ENCODE peak calls at places on chromosomes 12 and 14, in nine cellular contexts. One of them, this sample, is unnamed.

GRCh38 chr12:115998119-115998633 is 279.3 kb downstream of the MED13L start:
- DNase-seq in GM23338: peak
- DNase-seq in transverse colon: peak
- DNase-seq in right lobe of liver: no peak
- DNase-seq in Peyer's patch: peak
- DNase-seq in coronary artery: no peak
- DNase-seq in CD4-positive, CD25-positive, alpha-beta regulatory T cell: peak
- DNase-seq in aorta: no peak
- DNase-seq in HepG2: peak
- DNase-seq in this sample: peak

GRCh38 chr12:14664434-14665023 is 31.9 kb downstream of the GUCY2C start:
- DNase-seq in GM23338: peak
- DNase-seq in transverse colon: peak
- DNase-seq in right lobe of liver: no peak
- DNase-seq in Peyer's patch: peak
- DNase-seq in coronary artery: no peak
- DNase-seq in CD4-positive, CD25-positive, alpha-beta regulatory T cell: peak
- DNase-seq in aorta: no peak
- DNase-seq in HepG2: peak
- DNase-seq in this sample: peak

GRCh38 chr12:14138495-14138894 is 157.1 kb upstream of the GRIN2B start:
- DNase-seq in GM23338: peak
- DNase-seq in transverse colon: no peak
- DNase-seq in right lobe of liver: no peak
- DNase-seq in Peyer's patch: no peak
- DNase-seq in coronary artery: no peak
- DNase-seq in CD4-positive, CD25-positive, alpha-beta regulatory T cell: no peak
- DNase-seq in aorta: no peak
- DNase-seq in HepG2: no peak
- DNase-seq in this sample: no peak

GRCh38 chr12:112148031-112148513 is 22.7 kb downstream of the TRAFD1 start:
- DNase-seq in GM23338: no peak
- DNase-seq in transverse colon: no peak
- DNase-seq in right lobe of liver: no peak
- DNase-seq in Peyer's patch: no peak
- DNase-seq in coronary artery: no peak
- DNase-seq in CD4-positive, CD25-positive, alpha-beta regulatory T cell: no peak
- DNase-seq in aorta: no peak
- DNase-seq in HepG2: no peak
- DNase-seq in this sample: no peak

GRCh38 chr12:114321524-114321923 is 84.4 kb downstream of the TBX5 start:
- DNase-seq in GM23338: no peak
- DNase-seq in transverse colon: no peak
- DNase-seq in right lobe of liver: no peak
- DNase-seq in Peyer's patch: no peak
- DNase-seq in coronary artery: no peak
- DNase-seq in CD4-positive, CD25-positive, alpha-beta regulatory T cell: no peak
- DNase-seq in aorta: no peak
- DNase-seq in HepG2: no peak
- DNase-seq in this sample: no peak

GRCh38 chr12:110680032-110680431 is 8.9 kb downstream of the HVCN1 start:
- DNase-seq in GM23338: no peak
- DNase-seq in transverse colon: no peak
- DNase-seq in right lobe of liver: no peak
- DNase-seq in Peyer's patch: no peak
- DNase-seq in coronary artery: no peak
- DNase-seq in CD4-positive, CD25-positive, alpha-beta regulatory T cell: no peak
- DNase-seq in aorta: no peak
- DNase-seq in HepG2: no peak
- DNase-seq in this sample: no peak

GRCh38 chr12:107126688-107127481 is 33.5 kb upstream of the CRY1 start:
- DNase-seq in GM23338: peak
- DNase-seq in transverse colon: no peak
- DNase-seq in right lobe of liver: no peak
- DNase-seq in Peyer's patch: no peak
- DNase-seq in coronary artery: no peak
- DNase-seq in CD4-positive, CD25-positive, alpha-beta regulatory T cell: no peak
- DNase-seq in aorta: no peak
- DNase-seq in HepG2: no peak
- DNase-seq in this sample: peak

GRCh38 chr12:124273630-124274029 is 21.3 kb upstream of the RFLNA start:
- DNase-seq in GM23338: peak
- DNase-seq in transverse colon: no peak
- DNase-seq in right lobe of liver: peak
- DNase-seq in Peyer's patch: no peak
- DNase-seq in coronary artery: no peak
- DNase-seq in CD4-positive, CD25-positive, alpha-beta regulatory T cell: no peak
- DNase-seq in aorta: no peak
- DNase-seq in HepG2: peak
- DNase-seq in this sample: no peak

GRCh38 chr12:103247531-103247930 is 248.2 kb downstream of the C12orf42 start:
- DNase-seq in GM23338: no peak
- DNase-seq in transverse colon: no peak
- DNase-seq in right lobe of liver: no peak
- DNase-seq in Peyer's patch: no peak
- DNase-seq in coronary artery: no peak
- DNase-seq in CD4-positive, CD25-positive, alpha-beta regulatory T cell: no peak
- DNase-seq in aorta: no peak
- DNase-seq in HepG2: no peak
- DNase-seq in this sample: no peak

GRCh38 chr14:43956741-43957140 is 550.3 kb downstream of the FSCB start:
- DNase-seq in GM23338: no peak
- DNase-seq in transverse colon: no peak
- DNase-seq in right lobe of liver: no peak
- DNase-seq in Peyer's patch: no peak
- DNase-seq in coronary artery: no peak
- DNase-seq in CD4-positive, CD25-positive, alpha-beta regulatory T cell: no peak
- DNase-seq in aorta: no peak
- DNase-seq in HepG2: no peak
- DNase-seq in this sample: no peak

GRCh38 chr12:131736807-131737484 is 26.1 kb downstream of the SFSWAP start:
- DNase-seq in GM23338: peak
- DNase-seq in transverse colon: no peak
- DNase-seq in right lobe of liver: no peak
- DNase-seq in Peyer's patch: no peak
- DNase-seq in coronary artery: no peak
- DNase-seq in CD4-positive, CD25-positive, alpha-beta regulatory T cell: no peak
- DNase-seq in aorta: no peak
- DNase-seq in HepG2: no peak
- DNase-seq in this sample: no peak

GRCh38 chr12:69686731-69687130 is 12.4 kb downstream of the BEST3 start:
- DNase-seq in GM23338: no peak
- DNase-seq in transverse colon: no peak
- DNase-seq in right lobe of liver: no peak
- DNase-seq in Peyer's patch: no peak
- DNase-seq in coronary artery: no peak
- DNase-seq in CD4-positive, CD25-positive, alpha-beta regulatory T cell: no peak
- DNase-seq in aorta: no peak
- DNase-seq in HepG2: no peak
- DNase-seq in this sample: no peak

GRCh38 chr14:69260246-69260978 is 454 bp downstream of the GALNT16 start:
- DNase-seq in GM23338: peak
- DNase-seq in transverse colon: no peak
- DNase-seq in right lobe of liver: no peak
- DNase-seq in Peyer's patch: no peak
- DNase-seq in coronary artery: no peak
- DNase-seq in CD4-positive, CD25-positive, alpha-beta regulatory T cell: no peak
- DNase-seq in aorta: peak
- DNase-seq in HepG2: no peak
- DNase-seq in this sample: no peak

GRCh38 chr12:50055831-50056628 is 1.4 kb upstream of the ASIC1 start:
- DNase-seq in GM23338: peak
- DNase-seq in transverse colon: peak
- DNase-seq in right lobe of liver: no peak
- DNase-seq in Peyer's patch: peak
- DNase-seq in coronary artery: no peak
- DNase-seq in CD4-positive, CD25-positive, alpha-beta regulatory T cell: peak
- DNase-seq in aorta: no peak
- DNase-seq in HepG2: peak
- DNase-seq in this sample: peak

GRCh38 chr12:104181313-104181712 is 34.3 kb upstream of the TXNRD1 start:
- DNase-seq in GM23338: no peak
- DNase-seq in transverse colon: no peak
- DNase-seq in right lobe of liver: no peak
- DNase-seq in Peyer's patch: no peak
- DNase-seq in coronary artery: no peak
- DNase-seq in CD4-positive, CD25-positive, alpha-beta regulatory T cell: no peak
- DNase-seq in aorta: no peak
- DNase-seq in HepG2: no peak
- DNase-seq in this sample: no peak

GRCh38 chr12:106112094-106112822 is 26.5 kb downstream of the NUAK1 start:
- DNase-seq in GM23338: no peak
- DNase-seq in transverse colon: no peak
- DNase-seq in right lobe of liver: no peak
- DNase-seq in Peyer's patch: no peak
- DNase-seq in coronary artery: no peak
- DNase-seq in CD4-positive, CD25-positive, alpha-beta regulatory T cell: no peak
- DNase-seq in aorta: peak
- DNase-seq in HepG2: no peak
- DNase-seq in this sample: no peak

GRCh38 chr12:42426733-42427132 is 100.8 kb downstream of the PPHLN1 start:
- DNase-seq in GM23338: peak
- DNase-seq in transverse colon: no peak
- DNase-seq in right lobe of liver: no peak
- DNase-seq in Peyer's patch: no peak
- DNase-seq in coronary artery: no peak
- DNase-seq in CD4-positive, CD25-positive, alpha-beta regulatory T cell: no peak
- DNase-seq in aorta: no peak
- DNase-seq in HepG2: no peak
- DNase-seq in this sample: no peak
- H3K4me3 ChIP-seq in GM23338: no peak
- H3K4me3 ChIP-seq in transverse colon: no peak
- H3K4me3 ChIP-seq in right lobe of liver: no peak
- H3K4me3 ChIP-seq in Peyer's patch: no peak
- H3K4me3 ChIP-seq in coronary artery: no peak
- H3K4me3 ChIP-seq in CD4-positive, CD25-positive, alpha-beta regulatory T cell: no peak
- H3K4me3 ChIP-seq in aorta: no peak
- H3K4me3 ChIP-seq in HepG2: no peak
- H3K4me3 ChIP-seq in this sample: no peak

DNA sequence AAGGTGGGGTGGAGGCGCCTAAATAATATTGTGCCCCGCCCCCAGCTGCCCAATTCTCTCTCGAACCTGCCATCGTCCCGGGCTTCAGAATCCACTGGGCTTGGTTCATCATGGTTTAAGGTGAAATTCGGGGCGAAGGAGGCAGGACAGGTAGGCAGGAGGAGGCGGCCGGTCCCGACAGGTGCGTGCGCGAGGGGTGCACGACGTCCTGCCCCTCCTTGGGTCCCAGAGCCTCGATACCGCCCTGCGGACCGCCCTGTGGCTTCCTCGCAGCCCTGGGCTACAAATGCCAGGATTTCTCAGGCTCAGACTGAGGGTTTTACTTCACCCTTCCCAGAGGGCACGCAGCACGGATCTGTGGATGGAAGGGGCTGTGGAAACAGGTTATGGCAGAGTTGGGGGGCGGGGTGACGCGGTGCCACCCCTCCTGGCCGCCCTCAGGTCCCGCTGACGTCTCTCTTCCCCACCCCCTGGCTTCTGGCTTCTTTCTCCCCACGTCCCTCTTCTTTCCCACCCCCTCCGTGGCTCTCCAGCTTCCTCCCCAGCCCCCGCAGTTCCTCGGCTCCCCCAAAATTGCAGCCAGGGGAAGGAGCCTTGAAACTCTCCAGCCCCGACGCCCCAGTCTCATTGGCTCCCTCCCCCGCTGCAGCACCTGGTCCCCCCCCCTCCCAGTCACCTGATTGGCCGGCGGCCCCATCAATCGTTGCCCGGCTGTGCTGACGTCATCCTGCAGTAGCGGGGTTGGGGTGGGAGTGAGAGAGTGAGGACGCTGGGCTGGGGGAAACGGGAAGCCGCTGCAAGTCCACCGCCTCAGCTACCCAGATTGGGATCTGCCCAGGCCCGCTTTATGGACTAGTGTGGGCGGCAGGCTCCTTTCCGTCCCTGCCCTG is at the start of gene CLSTN3:
- DNase-seq in GM23338: peak
- DNase-seq in transverse colon: peak
- DNase-seq in right lobe of liver: peak
- DNase-seq in Peyer's patch: peak
- DNase-seq in coronary artery: peak
- DNase-seq in CD4-positive, CD25-positive, alpha-beta regulatory T cell: peak
- DNase-seq in aorta: peak
- DNase-seq in HepG2: peak
- DNase-seq in this sample: peak
- H3K27ac ChIP-seq in GM23338: peak
- H3K27ac ChIP-seq in transverse colon: peak
- H3K27ac ChIP-seq in right lobe of liver: peak
- H3K27ac ChIP-seq in Peyer's patch: peak
- H3K27ac ChIP-seq in coronary artery: peak
- H3K27ac ChIP-seq in CD4-positive, CD25-positive, alpha-beta regulatory T cell: peak
- H3K27ac ChIP-seq in aorta: peak
- H3K27ac ChIP-seq in HepG2: peak
- H3K27ac ChIP-seq in this sample: peak

GRCh38 chr12:120118710-120119097 is 2.2 kb upstream of the RAB35 start:
- DNase-seq in GM23338: no peak
- DNase-seq in transverse colon: no peak
- DNase-seq in right lobe of liver: no peak
- DNase-seq in Peyer's patch: no peak
- DNase-seq in coronary artery: no peak
- DNase-seq in CD4-positive, CD25-positive, alpha-beta regulatory T cell: no peak
- DNase-seq in aorta: no peak
- DNase-seq in HepG2: peak
- DNase-seq in this sample: no peak
- H3K4me3 ChIP-seq in GM23338: peak
- H3K4me3 ChIP-seq in transverse colon: no peak
- H3K4me3 ChIP-seq in right lobe of liver: no peak
- H3K4me3 ChIP-seq in Peyer's patch: no peak
- H3K4me3 ChIP-seq in coronary artery: peak
- H3K4me3 ChIP-seq in CD4-positive, CD25-positive, alpha-beta regulatory T cell: peak
- H3K4me3 ChIP-seq in aorta: no peak
- H3K4me3 ChIP-seq in HepG2: peak
- H3K4me3 ChIP-seq in this sample: peak

GRCh38 chr14:96635850-96636249 is 133.7 kb downstream of the PAPOLA start:
- DNase-seq in GM23338: no peak
- DNase-seq in transverse colon: no peak
- DNase-seq in right lobe of liver: no peak
- DNase-seq in Peyer's patch: no peak
- DNase-seq in coronary artery: peak
- DNase-seq in CD4-positive, CD25-positive, alpha-beta regulatory T cell: no peak
- DNase-seq in aorta: no peak
- DNase-seq in HepG2: no peak
- DNase-seq in this sample: no peak

GRCh38 chr14:96634896-96635295 is 132.7 kb downstream of the PAPOLA start:
- DNase-seq in GM23338: no peak
- DNase-seq in transverse colon: no peak
- DNase-seq in right lobe of liver: no peak
- DNase-seq in Peyer's patch: no peak
- DNase-seq in coronary artery: peak
- DNase-seq in CD4-positive, CD25-positive, alpha-beta regulatory T cell: no peak
- DNase-seq in aorta: no peak
- DNase-seq in HepG2: no peak
- DNase-seq in this sample: no peak

GRCh38 chr14:96639550-96639949 is 137.4 kb downstream of the PAPOLA start:
- DNase-seq in GM23338: no peak
- DNase-seq in transverse colon: no peak
- DNase-seq in right lobe of liver: no peak
- DNase-seq in Peyer's patch: no peak
- DNase-seq in coronary artery: peak
- DNase-seq in CD4-positive, CD25-positive, alpha-beta regulatory T cell: no peak
- DNase-seq in aorta: peak
- DNase-seq in HepG2: no peak
- DNase-seq in this sample: no peak

GRCh38 chr14:96637521-96637920 is 135.3 kb downstream of the PAPOLA start:
- DNase-seq in GM23338: no peak
- DNase-seq in transverse colon: no peak
- DNase-seq in right lobe of liver: no peak
- DNase-seq in Peyer's patch: no peak
- DNase-seq in coronary artery: peak
- DNase-seq in CD4-positive, CD25-positive, alpha-beta regulatory T cell: no peak
- DNase-seq in aorta: no peak
- DNase-seq in HepG2: no peak
- DNase-seq in this sample: no peak

GRCh38 chr14:96638041-96638855 is 136.1 kb downstream of the PAPOLA start:
- DNase-seq in GM23338: no peak
- DNase-seq in transverse colon: no peak
- DNase-seq in right lobe of liver: no peak
- DNase-seq in Peyer's patch: no peak
- DNase-seq in coronary artery: no peak
- DNase-seq in CD4-positive, CD25-positive, alpha-beta regulatory T cell: no peak
- DNase-seq in aorta: no peak
- DNase-seq in HepG2: no peak
- DNase-seq in this sample: no peak
- H3K27ac ChIP-seq in GM23338: no peak
- H3K27ac ChIP-seq in transverse colon: no peak
- H3K27ac ChIP-seq in right lobe of liver: no peak
- H3K27ac ChIP-seq in Peyer's patch: no peak
- H3K27ac ChIP-seq in coronary artery: no peak
- H3K27ac ChIP-seq in CD4-positive, CD25-positive, alpha-beta regulatory T cell: no peak
- H3K27ac ChIP-seq in aorta: no peak
- H3K27ac ChIP-seq in HepG2: no peak
- H3K27ac ChIP-seq in this sample: no peak

This sample was measured in CD4-positive, alpha-beta memory T cell.